ENCODE peak calls at places on chromosomes 1 and 21, in four cellular contexts. Q is cardiac fibroblast, D is IMR-90, J is AG10803. O is an unnamed sample.

GRCh38 chr1:34236089-34236488 is 59.4 kb downstream of the C1orf94 start:
- DNase-seq in Q (no peak), D (no peak), J (no peak), O (no peak)

GRCh38 chr1:155140630-155140953 is 261 bp upstream of the DPM3 start:
- DNase-seq in Q (no peak), D (no peak), J (no peak), O (no peak)

GRCh38 chr1:24351918-24352637 is 32.9 kb downstream of the GRHL3 start:
- DNase-seq in Q (peak), D (peak), J (peak), O (peak)

GRCh38 chr1:44421374-44422028 is 16.4 kb downstream of the RNF220 start:
- DNase-seq in Q (no peak), D (no peak), J (no peak), O (no peak)

GRCh38 chr1:92876351-92876750 is 44.5 kb downstream of the RPL5 start:
- DNase-seq in Q (no peak), D (no peak), J (no peak), O (no peak)

GRCh38 chr1:20250346-20250989 is 40.2 kb upstream of the VWA5B1 start:
- DNase-seq in Q (peak), D (peak), J (no peak), O (no peak)

GRCh38 chr21:41768371-41769042 is 1.7 kb upstream of the RIPK4 start:
- DNase-seq in Q (peak), D (peak), J (peak), O (peak)

GRCh38 chr1:1327291-1327690 is 2.7 kb downstream of the CPTP start:
- DNase-seq in Q (no peak), D (no peak), J (no peak), O (no peak)

GRCh38 chr1:26161408-26162219 is 2.7 kb downstream of the FAM110D start:
- DNase-seq in Q (peak), D (peak), J (peak), O (no peak)

GRCh38 chr1:111559736-111560279 is 56.4 kb upstream of the ADORA3 start:
- DNase-seq in Q (peak), D (peak), J (peak), O (no peak)

GRCh38 chr1:108595510-108595909 is 35.6 kb downstream of the EEIG2 start:
- DNase-seq in Q (peak), D (peak), J (peak), O (no peak)

GRCh38 chr1:85707267-85707989 is 805 bp downstream of the ZNHIT6 start:
- DNase-seq in Q (peak), D (no peak), J (no peak), O (peak)

GRCh38 chr1:85708826-85709222 is 591 bp upstream of the ZNHIT6 start:
- DNase-seq in Q (no peak), D (no peak), J (no peak), O (no peak)

GRCh38 chr1:85705940-85706339 is 2.3 kb downstream of the ZNHIT6 start:
- DNase-seq in Q (no peak), D (no peak), J (no peak), O (no peak)

GRCh38 chr1:85707990-85708825 is at the start of gene ZNHIT6:
- DNase-seq in Q (peak), D (peak), J (peak), O (peak)
- TF ChIP-seq CTCF in Q (peak), D (peak), J (peak), O (peak)

GRCh38 chr1:220221269-220221668 is 51.0 kb downstream of the RAB3GAP2 start:
- DNase-seq in Q (no peak), D (no peak), J (no peak), O (no peak)

GRCh38 chr1:220213381-220213983 is 58.8 kb downstream of the RAB3GAP2 start:
- DNase-seq in Q (peak), D (no peak), J (no peak), O (peak)

GRCh38 chr1:220219136-220219442 is 53.2 kb downstream of the RAB3GAP2 start:
- DNase-seq in Q (no peak), D (peak), J (no peak), O (no peak)

GRCh38 chr1:220219865-220220698 is 52.2 kb downstream of the RAB3GAP2 start:
- DNase-seq in Q (no peak), D (no peak), J (no peak), O (no peak)

GRCh38 chr1:220217383-220217988 is 54.8 kb downstream of the RAB3GAP2 start:
- DNase-seq in Q (peak), D (no peak), J (no peak), O (peak)
- TF ChIP-seq CTCF in Q (peak), D (peak), J (peak), O (peak)

DNA sequence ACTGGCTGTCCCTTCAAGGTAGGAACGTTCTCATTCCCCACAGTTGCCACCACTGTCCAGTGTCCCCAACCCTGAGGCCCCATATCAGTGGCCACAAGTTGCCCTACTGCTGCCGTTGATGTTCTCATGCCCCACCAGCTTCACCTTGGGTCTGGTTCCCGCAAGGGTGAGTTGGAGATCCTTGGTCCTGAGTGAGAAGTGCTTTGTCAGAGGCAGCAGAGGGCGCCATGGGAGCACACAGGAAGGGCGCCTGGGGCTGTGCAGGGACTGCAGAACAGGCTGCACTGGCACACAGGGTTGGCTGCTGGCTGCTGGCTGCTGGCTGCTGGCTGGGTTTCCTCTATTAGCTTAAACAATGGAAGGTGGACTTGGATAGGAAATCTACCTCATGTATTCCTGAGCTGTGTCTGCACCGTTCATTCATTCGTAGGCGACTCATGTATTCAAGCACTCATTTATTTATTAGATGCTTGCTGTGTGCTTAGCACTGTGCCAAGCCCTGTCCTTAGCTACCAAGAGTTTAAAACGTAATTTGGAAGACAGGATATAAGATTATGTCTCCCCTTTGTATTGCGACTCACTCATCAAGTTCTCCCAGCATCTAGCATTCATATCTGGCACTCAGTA is 2.1 kb upstream of the S100A9 start:
- DNase-seq in Q (peak), D (peak), J (peak), O (peak)
- TF ChIP-seq CTCF in Q (peak), D (peak), J (peak), O (peak)

GRCh38 chr1:55478742-55479141 is 263.6 kb upstream of the USP24 start:
- DNase-seq in Q (peak), D (peak), J (peak), O (peak)
- TF ChIP-seq CTCF in Q (peak), D (peak), J (peak), O (peak)

GRCh38 chr1:2867861-2868260 is 66.4 kb upstream of the TTC34 start:
- DNase-seq in Q (no peak), D (no peak), J (no peak), O (no peak)
- TF ChIP-seq CTCF in Q (no peak), D (no peak), J (no peak), O (no peak)

GRCh38 chr1:86146566-86146965 is 10.0 kb downstream of the COL24A1 start:
- DNase-seq in Q (no peak), D (no peak), J (no peak), O (no peak)
- TF ChIP-seq CTCF in Q (no peak), D (no peak), J (peak), O (no peak)

O was measured in MCF 10A.